ENCODE peak calls at places on chromosomes 5 and 9, in nine cellular contexts. G is tibial artery, S is gastrocnemius medialis, I is left ventricle myocardium inferior, V is uterus, Z is Peyer's patch, D is transverse colon, B is heart left ventricle, W is epithelial cell of esophagus. U is an unnamed sample.

GRCh38 chr5:84603557-84604185 is 219.0 kb upstream of the EDIL3 start:
- DNase-seq in G (no peak), S (no peak), I (peak; percentile 18), V (peak; percentile 35), Z (no peak), D (no peak), B (peak; percentile 43), W (peak; percentile 48), U (no peak)

GRCh38 chr5:10329808-10330481 is 22.2 kb upstream of the CMBL start:
- DNase-seq in G (peak; percentile 83), S (peak; percentile 65), I (peak; percentile 46), V (peak; percentile 55), Z (no peak), D (no peak), B (peak; percentile 36), W (no peak), U (no peak)

GRCh38 chr9:132647355-132647754 is 22.4 kb downstream of the DDX31 start:
- DNase-seq in G (no peak), S (no peak), I (no peak), V (no peak), Z (no peak), D (no peak), B (no peak), W (peak; percentile 44), U (no peak)

GRCh38 chr5:173395257-173395932 is 67.2 kb upstream of the STC2 start:
- DNase-seq in G (no peak), S (no peak), I (no peak), V (no peak), Z (no peak), D (no peak), B (no peak), W (peak; percentile 38), U (no peak)

GRCh38 chr9:134734270-134734669 is 92.7 kb downstream of the COL5A1 start:
- DNase-seq in G (no peak), S (peak; percentile 56), I (no peak), V (peak; percentile 76), Z (peak; percentile 55), D (peak; percentile 19), B (peak; percentile 46), W (no peak), U (peak; percentile 60)

GRCh38 chr9:91496351-91496750 is 72.7 kb upstream of the NFIL3 start:
- DNase-seq in G (no peak), S (no peak), I (no peak), V (no peak), Z (no peak), D (no peak), B (no peak), W (no peak), U (no peak)

GRCh38 chr5:176490291-176490690 is 42.1 kb downstream of the FAF2 start:
- DNase-seq in G (no peak), S (no peak), I (no peak), V (no peak), Z (peak; percentile 54), D (no peak), B (no peak), W (peak; percentile 49), U (no peak)

GRCh38 chr5:132455614-132456115 is 34.9 kb downstream of the IRF1 start:
- DNase-seq in G (peak; percentile 58), S (no peak), I (no peak), V (no peak), Z (no peak), D (no peak), B (no peak), W (no peak), U (no peak)

GRCh38 chr5:36948650-36949049 is 72.1 kb downstream of the NIPBL start:
- DNase-seq in G (no peak), S (no peak), I (no peak), V (no peak), Z (no peak), D (no peak), B (no peak), W (no peak), U (no peak)

GRCh38 chr9:13576101-13576500 is 296.6 kb upstream of the MPDZ start:
- DNase-seq in G (no peak), S (no peak), I (no peak), V (no peak), Z (no peak), D (no peak), B (no peak), W (no peak), U (no peak)

DNA sequence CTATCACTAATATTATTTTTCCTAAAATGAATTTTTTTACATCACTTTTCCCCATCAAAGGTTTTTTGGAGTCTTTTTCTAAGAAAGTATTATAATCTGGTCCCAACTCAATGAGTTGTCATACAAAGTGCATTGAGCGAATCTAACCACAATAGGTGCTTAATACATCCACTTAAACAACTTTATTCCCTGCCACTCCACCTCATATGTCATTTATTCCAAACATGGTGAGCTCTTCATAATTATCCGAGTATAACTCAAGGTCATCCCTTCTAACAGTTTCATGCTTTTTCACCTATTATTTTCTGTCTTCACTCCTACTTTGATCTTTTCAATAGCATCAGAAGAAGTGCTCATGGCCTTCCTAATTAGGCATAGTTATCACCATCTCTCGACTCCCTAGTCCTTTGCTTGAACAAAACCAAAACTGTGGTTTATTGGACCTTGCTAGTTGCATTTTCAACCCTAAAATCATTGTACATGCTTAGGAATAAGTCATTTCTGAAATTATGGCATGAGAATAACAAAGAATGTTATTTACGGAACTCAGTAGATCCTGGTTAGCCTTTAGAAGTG is 754.7 kb upstream of the CTNND2 start:
- DNase-seq in G (no peak), S (no peak), I (no peak), V (no peak), Z (no peak), D (no peak), B (no peak), W (no peak), U (no peak)
- TF ChIP-seq CTCF in G (no peak), S (no peak), I (no peak), V (no peak), Z (no peak), D (no peak), B (no peak), W (no peak), U (no peak)

DNA sequence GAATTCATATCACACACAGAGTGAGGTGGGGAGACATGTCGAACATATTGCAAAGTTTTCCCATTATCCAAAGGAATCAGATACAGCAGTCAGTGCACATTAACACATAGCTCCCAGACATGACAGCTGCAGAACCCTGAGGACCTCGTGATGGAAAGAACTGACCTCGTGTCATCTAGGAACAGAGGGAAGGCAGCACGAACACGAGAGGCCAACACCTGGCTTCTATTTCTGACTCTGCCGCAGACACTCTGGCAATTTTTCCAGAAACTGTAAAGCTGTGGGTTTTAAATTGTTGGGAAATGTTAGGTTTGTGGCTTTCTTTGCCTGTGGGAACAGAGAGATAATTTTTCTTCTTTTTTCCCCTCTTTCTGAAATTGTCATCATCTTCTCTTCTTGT is 315.0 kb upstream of the PIK3R1 start:
- DNase-seq in G (no peak), S (peak; percentile 66), I (no peak), V (peak; percentile 22), Z (no peak), D (no peak), B (no peak), W (no peak), U (no peak)
- H3K4me3 ChIP-seq in G (no peak overlapping the region), S (no peak overlapping the region), I (no peak overlapping the region), V (no peak overlapping the region), Z (no peak overlapping the region), D (no peak overlapping the region), B (no peak overlapping the region), W (no peak overlapping the region), U (no peak overlapping the region)

GRCh38 chr9:98942906-98943681 is 613 bp upstream of the COL15A1 start:
- DNase-seq in G (no peak), S (no peak), I (no peak), V (no peak), Z (no peak), D (no peak), B (no peak), W (no peak), U (no peak)
- TF ChIP-seq CTCF in G (no peak), S (no peak), I (no peak), V (no peak), Z (no peak), D (no peak), B (no peak), W (no peak), U (no peak)

GRCh38 chr5:61806491-61807020 is 474.5 kb downstream of the ZSWIM6 start:
- DNase-seq in G (no peak), S (no peak), I (no peak), V (no peak), Z (no peak), D (no peak), B (no peak), W (no peak), U (no peak)
- H3K4me3 ChIP-seq in G (no peak overlapping the region), S (no peak overlapping the region), I (no peak overlapping the region), V (no peak overlapping the region), Z (no peak overlapping the region), D (no peak overlapping the region), B (no peak overlapping the region), W (no peak overlapping the region), U (no peak overlapping the region)

DNA sequence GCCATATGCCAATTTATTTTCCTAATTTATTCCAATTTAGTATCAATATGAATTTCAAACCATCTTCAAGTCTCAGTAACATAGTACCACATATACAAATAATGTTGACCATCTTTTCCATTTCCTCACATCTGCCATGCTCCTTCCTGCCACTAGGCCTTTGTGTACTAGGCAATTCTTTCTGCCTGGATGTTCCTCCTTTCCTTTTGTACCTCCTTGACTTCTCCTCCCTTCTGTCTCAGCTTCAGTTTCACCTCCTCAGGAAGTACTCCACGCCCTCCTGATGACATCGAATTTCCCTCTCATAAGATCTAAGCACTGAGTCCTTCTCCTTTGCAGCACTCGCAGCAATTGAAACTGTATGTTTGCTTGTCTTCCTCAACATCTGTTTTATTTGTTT is 53.9 kb downstream of the MEF2C start:
- DNase-seq in G (no peak), S (peak; percentile 44), I (no peak), V (no peak), Z (peak; percentile 52), D (no peak), B (no peak), W (no peak), U (no peak)
- TF ChIP-seq CTCF in G (peak; percentile 42), S (peak; percentile 63), I (peak; percentile 59), V (peak; percentile 17), Z (peak; percentile 10), D (peak; percentile 27), B (peak; percentile 38), W (peak; percentile 22), U (peak; percentile 18)

GRCh38 chr9:136771907-136772306 is 7.6 kb upstream of the LCN15 start:
- DNase-seq in G (no peak), S (no peak), I (no peak), V (no peak), Z (no peak), D (no peak), B (no peak), W (no peak), U (no peak)

GRCh38 chr9:136765041-136765440 is 723 bp upstream of the LCN15 start:
- DNase-seq in G (peak; percentile 45), S (peak; percentile 34), I (no peak), V (no peak), Z (no peak), D (no peak), B (peak; percentile 20), W (no peak), U (no peak)

GRCh38 chr9:136773386-136774044 is 9.2 kb upstream of the LCN15 start:
- DNase-seq in G (no peak), S (no peak), I (no peak), V (no peak), Z (no peak), D (no peak), B (no peak), W (no peak), U (peak; percentile 84)

GRCh38 chr9:136774416-136775045 is 10.2 kb upstream of the LCN15 start:
- DNase-seq in G (no peak), S (no peak), I (no peak), V (no peak), Z (no peak), D (no peak), B (no peak), W (no peak), U (no peak)

GRCh38 chr9:136769710-136770191 is 5.4 kb upstream of the LCN15 start:
- DNase-seq in G (peak; percentile 57), S (no peak), I (no peak), V (no peak), Z (peak; percentile 67), D (peak; percentile 60), B (peak; percentile 22), W (peak; percentile 27), U (peak; percentile 70)
- H3K4me3 ChIP-seq in G (no peak overlapping the region), S (no peak overlapping the region), I (no peak overlapping the region), V (no peak overlapping the region), Z (no peak overlapping the region), D (no peak overlapping the region), B (no peak overlapping the region), W (no peak overlapping the region), U (peak overlapping the region; percentile 37)